ENCODE peak calls at places on chromosomes 5 and 9, in eight cellular contexts. One of them, this sample, is unnamed.

GRCh38 chr5:32754251-32754650 is 43.1 kb downstream of the NPR3 start:
- DNase-seq in GM12865: no peak
- DNase-seq in hippocampal formation: no peak
- DNase-seq in A549: no peak
- DNase-seq in stimulated activated CD4-positive, alpha-beta T cell treated with anti-CD3 and anti-CD28 coated beads, Interleukin-4, amount 100 ng/mL, for 4 hours: no peak
- DNase-seq in NCI-H2107: no peak
- DNase-seq in DMS 273 treated with DMSO at 0.1 percent for 48 hours: no peak
- DNase-seq in activated T-cell treated with anti-CD3 and anti-CD28 coated beads for 48 hours: no peak
- DNase-seq in this sample: no peak

GRCh38 chr5:152560508-152561137 is 155.5 kb upstream of the NMUR2 start:
- DNase-seq in DMS 273 treated with DMSO at 0.1 percent for 48 hours: no peak
- DNase-seq in activated T-cell treated with anti-CD3 and anti-CD28 coated beads for 48 hours: peak
- DNase-seq in hippocampal formation: no peak
- DNase-seq in stimulated activated CD4-positive, alpha-beta T cell treated with anti-CD3 and anti-CD28 coated beads, Interleukin-4, amount 100 ng/mL, for 4 hours: no peak
- DNase-seq in GM12865: peak
- DNase-seq in NCI-H2107: no peak
- DNase-seq in A549: peak
- DNase-seq in this sample: peak

GRCh38 chr5:121279801-121280200 is 571.9 kb upstream of the FTMT start:
- DNase-seq in A549: no peak
- DNase-seq in NCI-H2107: no peak
- DNase-seq in hippocampal formation: no peak
- DNase-seq in GM12865: no peak
- DNase-seq in stimulated activated CD4-positive, alpha-beta T cell treated with anti-CD3 and anti-CD28 coated beads, Interleukin-4, amount 100 ng/mL, for 4 hours: no peak
- DNase-seq in activated T-cell treated with anti-CD3 and anti-CD28 coated beads for 48 hours: no peak
- DNase-seq in DMS 273 treated with DMSO at 0.1 percent for 48 hours: no peak
- DNase-seq in this sample: no peak

GRCh38 chr5:168976311-168976893 is 324.5 kb downstream of the SLIT3 start:
- DNase-seq in GM12865: no peak
- DNase-seq in NCI-H2107: no peak
- DNase-seq in A549: no peak
- DNase-seq in hippocampal formation: no peak
- DNase-seq in stimulated activated CD4-positive, alpha-beta T cell treated with anti-CD3 and anti-CD28 coated beads, Interleukin-4, amount 100 ng/mL, for 4 hours: no peak
- DNase-seq in DMS 273 treated with DMSO at 0.1 percent for 48 hours: no peak
- DNase-seq in activated T-cell treated with anti-CD3 and anti-CD28 coated beads for 48 hours: no peak
- DNase-seq in this sample: no peak

GRCh38 chr9:82810902-82811301 is 252.0 kb downstream of the RASEF start:
- DNase-seq in GM12865: no peak
- DNase-seq in NCI-H2107: no peak
- DNase-seq in A549: no peak
- DNase-seq in hippocampal formation: no peak
- DNase-seq in activated T-cell treated with anti-CD3 and anti-CD28 coated beads for 48 hours: no peak
- DNase-seq in stimulated activated CD4-positive, alpha-beta T cell treated with anti-CD3 and anti-CD28 coated beads, Interleukin-4, amount 100 ng/mL, for 4 hours: no peak
- DNase-seq in DMS 273 treated with DMSO at 0.1 percent for 48 hours: no peak
- DNase-seq in this sample: no peak

GRCh38 chr9:115952667-115953316 is 200.8 kb upstream of the PAPPA start:
- DNase-seq in NCI-H2107: no peak
- DNase-seq in GM12865: no peak
- DNase-seq in activated T-cell treated with anti-CD3 and anti-CD28 coated beads for 48 hours: no peak
- DNase-seq in stimulated activated CD4-positive, alpha-beta T cell treated with anti-CD3 and anti-CD28 coated beads, Interleukin-4, amount 100 ng/mL, for 4 hours: no peak
- DNase-seq in DMS 273 treated with DMSO at 0.1 percent for 48 hours: no peak
- DNase-seq in A549: peak
- DNase-seq in hippocampal formation: no peak
- DNase-seq in this sample: no peak

GRCh38 chr5:41875121-41875520 is 4.9 kb upstream of the OXCT1 start:
- DNase-seq in DMS 273 treated with DMSO at 0.1 percent for 48 hours: no peak
- DNase-seq in A549: no peak
- DNase-seq in activated T-cell treated with anti-CD3 and anti-CD28 coated beads for 48 hours: no peak
- DNase-seq in stimulated activated CD4-positive, alpha-beta T cell treated with anti-CD3 and anti-CD28 coated beads, Interleukin-4, amount 100 ng/mL, for 4 hours: no peak
- DNase-seq in hippocampal formation: no peak
- DNase-seq in NCI-H2107: no peak
- DNase-seq in GM12865: no peak
- DNase-seq in this sample: no peak

GRCh38 chr9:133114886-133115603 is 6.0 kb downstream of the RALGDS start:
- DNase-seq in activated T-cell treated with anti-CD3 and anti-CD28 coated beads for 48 hours: no peak
- DNase-seq in GM12865: peak
- DNase-seq in DMS 273 treated with DMSO at 0.1 percent for 48 hours: no peak
- DNase-seq in hippocampal formation: no peak
- DNase-seq in NCI-H2107: no peak
- DNase-seq in stimulated activated CD4-positive, alpha-beta T cell treated with anti-CD3 and anti-CD28 coated beads, Interleukin-4, amount 100 ng/mL, for 4 hours: no peak
- DNase-seq in A549: no peak
- DNase-seq in this sample: peak

GRCh38 chr9:13387668-13388124 is 108.2 kb upstream of the MPDZ start:
- DNase-seq in DMS 273 treated with DMSO at 0.1 percent for 48 hours: no peak
- DNase-seq in hippocampal formation: no peak
- DNase-seq in NCI-H2107: no peak
- DNase-seq in stimulated activated CD4-positive, alpha-beta T cell treated with anti-CD3 and anti-CD28 coated beads, Interleukin-4, amount 100 ng/mL, for 4 hours: no peak
- DNase-seq in A549: no peak
- DNase-seq in activated T-cell treated with anti-CD3 and anti-CD28 coated beads for 48 hours: no peak
- DNase-seq in GM12865: no peak
- DNase-seq in this sample: no peak

GRCh38 chr5:36052542-36052941 is 14.1 kb downstream of the UGT3A2 start:
- DNase-seq in activated T-cell treated with anti-CD3 and anti-CD28 coated beads for 48 hours: no peak
- DNase-seq in A549: no peak
- DNase-seq in NCI-H2107: no peak
- DNase-seq in hippocampal formation: no peak
- DNase-seq in GM12865: no peak
- DNase-seq in stimulated activated CD4-positive, alpha-beta T cell treated with anti-CD3 and anti-CD28 coated beads, Interleukin-4, amount 100 ng/mL, for 4 hours: no peak
- DNase-seq in DMS 273 treated with DMSO at 0.1 percent for 48 hours: no peak
- DNase-seq in this sample: no peak

GRCh38 chr5:68333649-68334549 is 118.3 kb downstream of the PIK3R1 start:
- DNase-seq in GM12865: no peak
- DNase-seq in hippocampal formation: no peak
- DNase-seq in stimulated activated CD4-positive, alpha-beta T cell treated with anti-CD3 and anti-CD28 coated beads, Interleukin-4, amount 100 ng/mL, for 4 hours: no peak
- DNase-seq in DMS 273 treated with DMSO at 0.1 percent for 48 hours: no peak
- DNase-seq in A549: peak
- DNase-seq in activated T-cell treated with anti-CD3 and anti-CD28 coated beads for 48 hours: no peak
- DNase-seq in NCI-H2107: no peak
- DNase-seq in this sample: no peak

GRCh38 chr5:75756991-75757390 is 39.8 kb upstream of the POC5 start:
- DNase-seq in NCI-H2107: no peak
- DNase-seq in GM12865: no peak
- DNase-seq in hippocampal formation: no peak
- DNase-seq in stimulated activated CD4-positive, alpha-beta T cell treated with anti-CD3 and anti-CD28 coated beads, Interleukin-4, amount 100 ng/mL, for 4 hours: no peak
- DNase-seq in DMS 273 treated with DMSO at 0.1 percent for 48 hours: no peak
- DNase-seq in activated T-cell treated with anti-CD3 and anti-CD28 coated beads for 48 hours: no peak
- DNase-seq in A549: no peak
- DNase-seq in this sample: no peak

GRCh38 chr9:134738869-134739659 is 97.5 kb downstream of the COL5A1 start:
- DNase-seq in hippocampal formation: peak
- DNase-seq in DMS 273 treated with DMSO at 0.1 percent for 48 hours: no peak
- DNase-seq in stimulated activated CD4-positive, alpha-beta T cell treated with anti-CD3 and anti-CD28 coated beads, Interleukin-4, amount 100 ng/mL, for 4 hours: peak
- DNase-seq in GM12865: peak
- DNase-seq in NCI-H2107: peak
- DNase-seq in activated T-cell treated with anti-CD3 and anti-CD28 coated beads for 48 hours: peak
- DNase-seq in A549: peak
- DNase-seq in this sample: peak

GRCh38 chr5:105840800-105841199 is 1829.9 kb downstream of the EFNA5 start:
- DNase-seq in NCI-H2107: no peak
- DNase-seq in DMS 273 treated with DMSO at 0.1 percent for 48 hours: no peak
- DNase-seq in activated T-cell treated with anti-CD3 and anti-CD28 coated beads for 48 hours: no peak
- DNase-seq in GM12865: no peak
- DNase-seq in hippocampal formation: no peak
- DNase-seq in stimulated activated CD4-positive, alpha-beta T cell treated with anti-CD3 and anti-CD28 coated beads, Interleukin-4, amount 100 ng/mL, for 4 hours: no peak
- DNase-seq in A549: no peak
- DNase-seq in this sample: no peak

GRCh38 chr5:96702503-96703383 is 40.6 kb downstream of the CAST start:
- DNase-seq in DMS 273 treated with DMSO at 0.1 percent for 48 hours: peak
- DNase-seq in activated T-cell treated with anti-CD3 and anti-CD28 coated beads for 48 hours: peak
- DNase-seq in hippocampal formation: peak
- DNase-seq in GM12865: peak
- DNase-seq in A549: peak
- DNase-seq in stimulated activated CD4-positive, alpha-beta T cell treated with anti-CD3 and anti-CD28 coated beads, Interleukin-4, amount 100 ng/mL, for 4 hours: peak
- DNase-seq in NCI-H2107: peak
- DNase-seq in this sample: peak

GRCh38 chr9:104831681-104832080 is 67.8 kb downstream of the NIPSNAP3B start:
- DNase-seq in DMS 273 treated with DMSO at 0.1 percent for 48 hours: no peak
- DNase-seq in stimulated activated CD4-positive, alpha-beta T cell treated with anti-CD3 and anti-CD28 coated beads, Interleukin-4, amount 100 ng/mL, for 4 hours: no peak
- DNase-seq in hippocampal formation: no peak
- DNase-seq in activated T-cell treated with anti-CD3 and anti-CD28 coated beads for 48 hours: no peak
- DNase-seq in NCI-H2107: no peak
- DNase-seq in A549: no peak
- DNase-seq in GM12865: no peak
- DNase-seq in this sample: no peak

GRCh38 chr5:169350759-169351240 is 49.9 kb upstream of the SLIT3 start:
- DNase-seq in hippocampal formation: no peak
- DNase-seq in DMS 273 treated with DMSO at 0.1 percent for 48 hours: peak
- DNase-seq in A549: peak
- DNase-seq in stimulated activated CD4-positive, alpha-beta T cell treated with anti-CD3 and anti-CD28 coated beads, Interleukin-4, amount 100 ng/mL, for 4 hours: no peak
- DNase-seq in activated T-cell treated with anti-CD3 and anti-CD28 coated beads for 48 hours: no peak
- DNase-seq in NCI-H2107: no peak
- DNase-seq in GM12865: no peak
- DNase-seq in this sample: no peak

GRCh38 chr9:131111854-131112311 is 13.5 kb upstream of the NUP214 start:
- DNase-seq in activated T-cell treated with anti-CD3 and anti-CD28 coated beads for 48 hours: no peak
- DNase-seq in NCI-H2107: no peak
- DNase-seq in stimulated activated CD4-positive, alpha-beta T cell treated with anti-CD3 and anti-CD28 coated beads, Interleukin-4, amount 100 ng/mL, for 4 hours: no peak
- DNase-seq in hippocampal formation: peak
- DNase-seq in A549: no peak
- DNase-seq in GM12865: no peak
- DNase-seq in DMS 273 treated with DMSO at 0.1 percent for 48 hours: no peak
- DNase-seq in this sample: no peak

GRCh38 chr9:86713456-86713855 is 233.8 kb downstream of the GAS1 start:
- DNase-seq in NCI-H2107: no peak
- DNase-seq in GM12865: no peak
- DNase-seq in stimulated activated CD4-positive, alpha-beta T cell treated with anti-CD3 and anti-CD28 coated beads, Interleukin-4, amount 100 ng/mL, for 4 hours: no peak
- DNase-seq in hippocampal formation: no peak
- DNase-seq in activated T-cell treated with anti-CD3 and anti-CD28 coated beads for 48 hours: no peak
- DNase-seq in A549: no peak
- DNase-seq in DMS 273 treated with DMSO at 0.1 percent for 48 hours: no peak
- DNase-seq in this sample: no peak

GRCh38 chr5:131749138-131749537 is 47.7 kb downstream of the FNIP1 start:
- DNase-seq in activated T-cell treated with anti-CD3 and anti-CD28 coated beads for 48 hours: no peak
- DNase-seq in DMS 273 treated with DMSO at 0.1 percent for 48 hours: no peak
- DNase-seq in hippocampal formation: no peak
- DNase-seq in NCI-H2107: no peak
- DNase-seq in GM12865: no peak
- DNase-seq in A549: no peak
- DNase-seq in stimulated activated CD4-positive, alpha-beta T cell treated with anti-CD3 and anti-CD28 coated beads, Interleukin-4, amount 100 ng/mL, for 4 hours: no peak
- DNase-seq in this sample: no peak

GRCh38 chr5:119991645-119992044 is 362.3 kb downstream of the FAM170A start:
- DNase-seq in GM12865: peak
- DNase-seq in activated T-cell treated with anti-CD3 and anti-CD28 coated beads for 48 hours: no peak
- DNase-seq in DMS 273 treated with DMSO at 0.1 percent for 48 hours: no peak
- DNase-seq in stimulated activated CD4-positive, alpha-beta T cell treated with anti-CD3 and anti-CD28 coated beads, Interleukin-4, amount 100 ng/mL, for 4 hours: no peak
- DNase-seq in hippocampal formation: no peak
- DNase-seq in A549: no peak
- DNase-seq in NCI-H2107: no peak
- DNase-seq in this sample: no peak

GRCh38 chr5:35198096-35198495 is 32.2 kb downstream of the PRLR start:
- DNase-seq in stimulated activated CD4-positive, alpha-beta T cell treated with anti-CD3 and anti-CD28 coated beads, Interleukin-4, amount 100 ng/mL, for 4 hours: no peak
- DNase-seq in NCI-H2107: no peak
- DNase-seq in hippocampal formation: no peak
- DNase-seq in GM12865: no peak
- DNase-seq in A549: no peak
- DNase-seq in activated T-cell treated with anti-CD3 and anti-CD28 coated beads for 48 hours: no peak
- DNase-seq in DMS 273 treated with DMSO at 0.1 percent for 48 hours: no peak
- DNase-seq in this sample: peak

GRCh38 chr9:128115187-128116103 is 12.1 kb downstream of the PTGES2 start:
- DNase-seq in A549: no peak
- DNase-seq in DMS 273 treated with DMSO at 0.1 percent for 48 hours: no peak
- DNase-seq in GM12865: peak
- DNase-seq in stimulated activated CD4-positive, alpha-beta T cell treated with anti-CD3 and anti-CD28 coated beads, Interleukin-4, amount 100 ng/mL, for 4 hours: no peak
- DNase-seq in activated T-cell treated with anti-CD3 and anti-CD28 coated beads for 48 hours: no peak
- DNase-seq in hippocampal formation: no peak
- DNase-seq in NCI-H2107: no peak
- DNase-seq in this sample: peak

GRCh38 chr9:124934290-124934689 is 6.6 kb downstream of the GOLGA1 start:
- DNase-seq in NCI-H2107: no peak
- DNase-seq in activated T-cell treated with anti-CD3 and anti-CD28 coated beads for 48 hours: no peak
- DNase-seq in hippocampal formation: no peak
- DNase-seq in A549: no peak
- DNase-seq in GM12865: peak
- DNase-seq in stimulated activated CD4-positive, alpha-beta T cell treated with anti-CD3 and anti-CD28 coated beads, Interleukin-4, amount 100 ng/mL, for 4 hours: no peak
- DNase-seq in DMS 273 treated with DMSO at 0.1 percent for 48 hours: no peak
- DNase-seq in this sample: no peak

GRCh38 chr5:151051931-151052608 is 28.8 kb downstream of the TNIP1 start:
- DNase-seq in stimulated activated CD4-positive, alpha-beta T cell treated with anti-CD3 and anti-CD28 coated beads, Interleukin-4, amount 100 ng/mL, for 4 hours: no peak
- DNase-seq in GM12865: no peak
- DNase-seq in DMS 273 treated with DMSO at 0.1 percent for 48 hours: no peak
- DNase-seq in NCI-H2107: no peak
- DNase-seq in A549: no peak
- DNase-seq in hippocampal formation: no peak
- DNase-seq in activated T-cell treated with anti-CD3 and anti-CD28 coated beads for 48 hours: no peak
- DNase-seq in this sample: no peak

GRCh38 chr5:102629827-102630605 is 125.1 kb upstream of the PAM start:
- DNase-seq in DMS 273 treated with DMSO at 0.1 percent for 48 hours: no peak
- DNase-seq in activated T-cell treated with anti-CD3 and anti-CD28 coated beads for 48 hours: no peak
- DNase-seq in GM12865: no peak
- DNase-seq in hippocampal formation: no peak
- DNase-seq in stimulated activated CD4-positive, alpha-beta T cell treated with anti-CD3 and anti-CD28 coated beads, Interleukin-4, amount 100 ng/mL, for 4 hours: no peak
- DNase-seq in A549: no peak
- DNase-seq in NCI-H2107: no peak
- DNase-seq in this sample: no peak

GRCh38 chr5:163696270-163696887 is 191.0 kb downstream of the MAT2B start:
- DNase-seq in DMS 273 treated with DMSO at 0.1 percent for 48 hours: peak
- DNase-seq in activated T-cell treated with anti-CD3 and anti-CD28 coated beads for 48 hours: no peak
- DNase-seq in GM12865: peak
- DNase-seq in stimulated activated CD4-positive, alpha-beta T cell treated with anti-CD3 and anti-CD28 coated beads, Interleukin-4, amount 100 ng/mL, for 4 hours: no peak
- DNase-seq in A549: peak
- DNase-seq in hippocampal formation: peak
- DNase-seq in NCI-H2107: no peak
- DNase-seq in this sample: no peak

GRCh38 chr5:137753227-137753985 is 757 bp downstream of the HNRNPA0 start:
- DNase-seq in hippocampal formation: no peak
- DNase-seq in NCI-H2107: no peak
- DNase-seq in stimulated activated CD4-positive, alpha-beta T cell treated with anti-CD3 and anti-CD28 coated beads, Interleukin-4, amount 100 ng/mL, for 4 hours: peak
- DNase-seq in DMS 273 treated with DMSO at 0.1 percent for 48 hours: no peak
- DNase-seq in A549: no peak
- DNase-seq in GM12865: peak
- DNase-seq in activated T-cell treated with anti-CD3 and anti-CD28 coated beads for 48 hours: peak
- DNase-seq in this sample: peak

GRCh38 chr5:151697452-151697851 is 10.7 kb upstream of the SPARC start:
- DNase-seq in hippocampal formation: no peak
- DNase-seq in activated T-cell treated with anti-CD3 and anti-CD28 coated beads for 48 hours: no peak
- DNase-seq in GM12865: no peak
- DNase-seq in DMS 273 treated with DMSO at 0.1 percent for 48 hours: no peak
- DNase-seq in A549: no peak
- DNase-seq in NCI-H2107: no peak
- DNase-seq in stimulated activated CD4-positive, alpha-beta T cell treated with anti-CD3 and anti-CD28 coated beads, Interleukin-4, amount 100 ng/mL, for 4 hours: no peak
- DNase-seq in this sample: no peak

GRCh38 chr5:10607666-10608442 is 44.0 kb downstream of the ANKRD33B start:
- DNase-seq in A549: no peak
- DNase-seq in NCI-H2107: no peak
- DNase-seq in GM12865: peak
- DNase-seq in activated T-cell treated with anti-CD3 and anti-CD28 coated beads for 48 hours: no peak
- DNase-seq in stimulated activated CD4-positive, alpha-beta T cell treated with anti-CD3 and anti-CD28 coated beads, Interleukin-4, amount 100 ng/mL, for 4 hours: no peak
- DNase-seq in hippocampal formation: no peak
- DNase-seq in DMS 273 treated with DMSO at 0.1 percent for 48 hours: no peak
- DNase-seq in this sample: peak

GRCh38 chr9:99427252-99427651 is 205.2 kb downstream of the SEC61B start:
- DNase-seq in GM12865: no peak
- DNase-seq in hippocampal formation: no peak
- DNase-seq in A549: no peak
- DNase-seq in NCI-H2107: no peak
- DNase-seq in stimulated activated CD4-positive, alpha-beta T cell treated with anti-CD3 and anti-CD28 coated beads, Interleukin-4, amount 100 ng/mL, for 4 hours: no peak
- DNase-seq in activated T-cell treated with anti-CD3 and anti-CD28 coated beads for 48 hours: no peak
- DNase-seq in DMS 273 treated with DMSO at 0.1 percent for 48 hours: no peak
- DNase-seq in this sample: no peak

GRCh38 chr9:131271506-131271931 is 4.8 kb downstream of the FAM78A start:
- DNase-seq in activated T-cell treated with anti-CD3 and anti-CD28 coated beads for 48 hours: no peak
- DNase-seq in DMS 273 treated with DMSO at 0.1 percent for 48 hours: no peak
- DNase-seq in NCI-H2107: no peak
- DNase-seq in A549: no peak
- DNase-seq in hippocampal formation: no peak
- DNase-seq in GM12865: no peak
- DNase-seq in stimulated activated CD4-positive, alpha-beta T cell treated with anti-CD3 and anti-CD28 coated beads, Interleukin-4, amount 100 ng/mL, for 4 hours: peak
- DNase-seq in this sample: no peak

GRCh38 chr5:150307617-150308426 is 5.1 kb upstream of the ARSI start:
- DNase-seq in stimulated activated CD4-positive, alpha-beta T cell treated with anti-CD3 and anti-CD28 coated beads, Interleukin-4, amount 100 ng/mL, for 4 hours: no peak
- DNase-seq in DMS 273 treated with DMSO at 0.1 percent for 48 hours: no peak
- DNase-seq in A549: no peak
- DNase-seq in hippocampal formation: no peak
- DNase-seq in NCI-H2107: no peak
- DNase-seq in activated T-cell treated with anti-CD3 and anti-CD28 coated beads for 48 hours: no peak
- DNase-seq in GM12865: no peak
- DNase-seq in this sample: no peak

GRCh38 chr5:173395257-173395932 is 67.2 kb upstream of the STC2 start:
- DNase-seq in A549: peak
- DNase-seq in hippocampal formation: no peak
- DNase-seq in DMS 273 treated with DMSO at 0.1 percent for 48 hours: no peak
- DNase-seq in activated T-cell treated with anti-CD3 and anti-CD28 coated beads for 48 hours: no peak
- DNase-seq in GM12865: no peak
- DNase-seq in NCI-H2107: no peak
- DNase-seq in stimulated activated CD4-positive, alpha-beta T cell treated with anti-CD3 and anti-CD28 coated beads, Interleukin-4, amount 100 ng/mL, for 4 hours: no peak
- DNase-seq in this sample: no peak